ENCODE peak calls at places on chromosomes 13 and 19, in five cellular contexts. L is SK-N-SH, Y is HepG2, W is GM12878, U is K562. R is an unnamed sample.

GRCh38 chr19:10043286-10043927 is 30.1 kb downstream of the RDH8 start:
- DNase-seq in L (no peak), Y (no peak), W (no peak), U (no peak), R (no peak)

GRCh38 chr13:40283666-40284065 is 382.8 kb downstream of the FOXO1 start:
- DNase-seq in L (no peak), Y (no peak), W (no peak), U (no peak), R (no peak)

GRCh38 chr19:40639638-40639982 is 38.4 kb downstream of the LTBP4 start:
- DNase-seq in L (no peak), Y (no peak), W (no peak), U (no peak), R (no peak)

GRCh38 chr19:10230155-10230903 is 802 bp downstream of the S1PR2 start:
- DNase-seq in L (peak; percentile 83), Y (no peak), W (no peak), U (no peak), R (no peak)

GRCh38 chr13:66660013-66660804 is 569.9 kb downstream of the PCDH9 start:
- DNase-seq in L (no peak), Y (no peak), W (no peak), U (no peak), R (no peak)

GRCh38 chr19:10655457-10656312 is 1.5 kb downstream of the ILF3 start:
- DNase-seq in L (peak; percentile 35), Y (peak; percentile 12), W (no peak), U (peak; percentile 63), R (peak; percentile 25)

GRCh38 chr19:33872445-33873320 is 76.0 kb downstream of the KCTD15 start:
- DNase-seq in L (no peak), Y (no peak), W (no peak), U (no peak), R (no peak)

GRCh38 chr13:77014906-77015685 is 11.9 kb downstream of the FBXL3 start:
- DNase-seq in L (no peak), Y (no peak), W (no peak), U (no peak), R (no peak)

GRCh38 chr13:48817166-48817802 is 158.4 kb upstream of the FNDC3A start:
- DNase-seq in L (no peak), Y (no peak), W (no peak), U (no peak), R (no peak)

GRCh38 chr13:44932850-44933251 is 56.4 kb downstream of the NUFIP1 start:
- DNase-seq in L (no peak), Y (no peak), W (no peak), U (no peak), R (no peak)

GRCh38 chr13:91280806-91281205 is 66.7 kb upstream of the MIR17HG start:
- DNase-seq in L (no peak), Y (no peak), W (no peak), U (peak; percentile 25), R (peak; percentile 4)

GRCh38 chr13:102608944-102609343 is 12.2 kb downstream of the TPP2 start:
- DNase-seq in L (no peak), Y (no peak), W (no peak), U (no peak), R (no peak)

GRCh38 chr13:43424386-43424785 is 362.4 kb downstream of the ENOX1 start:
- DNase-seq in L (no peak), Y (no peak), W (no peak), U (no peak), R (no peak)

GRCh38 chr19:4151623-4152022 is 1.8 kb upstream of the CREB3L3 start:
- DNase-seq in L (peak; percentile 4), Y (no peak), W (no peak), U (no peak), R (no peak)

GRCh38 chr13:94677799-94678198 is 34.5 kb downstream of the SOX21 start:
- DNase-seq in L (no peak), Y (no peak), W (no peak), U (no peak), R (no peak)

GRCh38 chr19:2164020-2164988 is 571 bp downstream of the DOT1L start:
- DNase-seq in L (no peak), Y (no peak), W (no peak), U (peak; percentile 45), R (peak; percentile 68)

GRCh38 chr19:13120817-13121216 is 2.8 kb downstream of the NACC1 start:
- DNase-seq in L (no peak), Y (no peak), W (no peak), U (no peak), R (no peak)

GRCh38 chr13:90912247-90912646 is 435.2 kb upstream of the MIR17HG start:
- DNase-seq in L (no peak), Y (no peak), W (no peak), U (no peak), R (no peak)

GRCh38 chr13:40456397-40456958 is 210.0 kb downstream of the FOXO1 start:
- DNase-seq in L (no peak), Y (no peak), W (no peak), U (no peak), R (no peak)

GRCh38 chr13:103810026-103810425 is 743.8 kb upstream of the SLC10A2 start:
- DNase-seq in L (no peak), Y (no peak), W (no peak), U (no peak), R (no peak)

GRCh38 chr19:54199401-54199800 is 1.3 kb upstream of the RPS9 start:
- DNase-seq in L (no peak), Y (no peak), W (no peak), U (no peak), R (no peak)

GRCh38 chr19:42158926-42159325 is 26.7 kb upstream of the POU2F2 start:
- DNase-seq in L (no peak), Y (peak; percentile 6), W (no peak), U (no peak), R (no peak)

GRCh38 chr19:11699931-11700794 is 38.6 kb downstream of the ZNF823 start:
- DNase-seq in L (peak; percentile 59), Y (peak; percentile 33), W (no peak), U (peak; percentile 59), R (no peak)

GRCh38 chr19:55460670-55461258 is 678 bp downstream of the ISOC2 start:
- DNase-seq in L (peak; percentile 92), Y (peak; percentile 84), W (no peak), U (peak; percentile 92), R (peak; percentile 64)

GRCh38 chr19:7211191-7211988 is 82.8 kb downstream of the INSR start:
- DNase-seq in L (no peak), Y (no peak), W (no peak), U (no peak), R (no peak)
- TF ChIP-seq REST in L (no peak), Y (no peak), W (no peak), U (no peak), R (no peak)

DNA sequence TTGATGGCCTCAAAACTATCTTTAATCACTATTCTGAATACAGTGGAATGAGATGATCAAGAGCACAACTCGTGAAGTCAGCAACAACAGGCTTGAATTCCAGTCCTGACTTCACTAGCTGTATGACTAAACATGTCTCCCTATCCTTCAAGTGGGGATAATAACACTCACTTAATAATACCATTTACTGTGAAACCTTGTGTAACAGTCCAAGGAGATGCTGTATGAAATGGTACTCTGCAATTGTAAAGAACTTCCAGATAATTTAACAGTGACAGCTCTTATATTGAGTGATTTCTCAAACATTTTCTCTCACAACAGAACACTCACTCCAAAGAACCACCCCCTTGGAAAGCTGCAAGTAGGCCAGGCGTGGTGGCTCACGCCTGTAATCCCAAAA is 823.1 kb downstream of the DIAPH3 start:
- DNase-seq in L (no peak), Y (no peak), W (no peak), U (no peak), R (no peak)
- TF ChIP-seq POLR2AphosphoS5 in L (no peak), Y (no peak), W (no peak), U (no peak), R (no peak)

DNA sequence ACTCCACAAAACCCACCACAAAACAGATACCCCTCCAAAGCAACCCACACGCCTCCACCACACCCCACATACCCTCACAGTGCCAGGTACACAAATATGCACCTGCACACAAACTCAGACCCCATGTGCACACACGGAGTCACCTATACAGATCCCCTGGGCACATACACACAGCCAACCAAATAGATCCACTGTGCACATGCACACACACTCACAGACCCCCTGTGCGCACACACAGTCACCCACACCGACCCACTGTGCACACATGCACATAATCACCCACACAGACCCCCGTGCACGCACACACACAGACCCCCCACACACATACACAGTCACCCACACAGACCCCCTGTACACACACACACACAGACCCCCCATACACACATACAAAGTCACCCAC is 107.8 kb downstream of the HSPH1 start:
- DNase-seq in L (no peak), Y (no peak), W (no peak), U (no peak), R (no peak)
- TF ChIP-seq GABPA in L (no peak), Y (no peak), W (no peak), U (no peak), R (no peak)

DNA sequence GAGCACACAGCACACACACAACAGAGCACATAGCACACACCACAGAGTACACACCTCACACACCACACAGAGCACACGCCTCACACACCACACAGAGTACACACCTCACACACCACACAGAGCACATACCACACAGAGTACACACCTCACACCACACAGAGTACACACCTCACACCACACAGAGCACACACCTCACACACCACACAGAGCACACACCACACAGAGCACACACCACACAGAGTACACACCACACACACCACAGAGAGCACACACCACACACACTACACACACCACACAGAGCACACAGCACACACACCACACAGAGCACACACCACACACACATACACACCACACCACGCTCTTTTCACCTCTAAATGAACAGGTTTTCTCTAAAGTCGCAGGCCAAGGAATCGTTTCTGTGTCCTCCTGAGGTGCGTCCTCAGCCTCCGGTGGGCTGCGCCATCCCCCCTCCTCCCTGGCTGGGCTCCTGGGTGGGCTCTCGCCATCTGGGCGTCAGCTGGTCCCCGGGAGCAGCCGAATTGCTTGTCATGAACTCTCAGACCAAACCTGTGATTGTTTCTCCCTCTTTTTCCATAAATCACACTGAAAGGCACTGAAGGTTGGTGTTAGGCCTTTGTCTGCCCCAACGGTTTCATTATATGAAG is 37.3 kb downstream of the TMEM255B start:
- DNase-seq in L (no peak), Y (no peak), W (no peak), U (no peak), R (no peak)
- TF ChIP-seq REST in L (no peak), Y (no peak), W (no peak), U (no peak), R (no peak)

DNA sequence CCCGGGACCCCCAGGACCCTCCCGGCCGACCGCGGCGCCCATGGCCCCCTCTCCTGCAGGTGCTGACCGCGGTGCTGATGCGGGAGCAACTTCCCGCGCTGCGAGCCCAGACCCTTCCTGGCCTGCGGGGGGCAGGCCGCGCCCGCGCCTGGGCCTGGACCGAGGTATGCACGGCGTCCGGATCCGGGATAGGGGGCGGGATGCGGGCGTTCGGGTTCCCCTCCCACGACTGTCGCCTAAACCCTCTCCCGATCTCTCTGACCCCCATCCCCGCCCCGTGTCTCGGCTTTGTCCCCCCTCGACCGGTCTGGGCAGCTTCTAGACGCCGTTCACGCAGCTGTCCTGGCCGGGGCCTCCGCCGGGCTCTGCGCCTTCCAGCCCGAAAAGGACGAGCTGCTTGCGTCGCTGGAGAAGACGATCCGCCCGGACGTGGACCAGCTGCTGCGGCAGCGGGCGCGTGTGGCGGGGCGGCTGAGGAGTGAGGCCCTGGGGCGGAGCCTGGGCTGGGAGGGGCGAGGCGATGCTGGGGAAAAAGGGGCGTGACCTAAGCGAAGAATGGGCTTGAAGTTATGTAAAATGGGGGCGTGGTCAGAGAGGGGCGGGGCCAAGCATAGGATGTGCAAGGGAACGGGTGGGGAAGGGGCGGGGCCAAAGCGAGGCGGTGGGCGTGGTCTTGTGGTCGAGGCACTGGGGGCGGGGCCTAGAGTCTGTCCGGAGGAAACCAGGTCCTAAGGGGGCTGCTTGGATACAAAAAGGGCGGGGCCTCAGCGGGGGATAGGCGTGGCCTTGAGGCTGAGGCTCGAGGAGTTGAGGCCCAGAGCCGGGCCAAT is 15.9 kb upstream of the COLGALT1 start:
- DNase-seq in L (peak; percentile 99), Y (peak; percentile 85), W (no peak), U (peak; percentile 100), R (peak; percentile 88)
- TF ChIP-seq POLR2AphosphoS5 in L (no peak), Y (no peak), W (no peak), U (no peak), R (no peak)